ENCODE peak calls at places on chromosomes 2 and 18, in four cellular contexts. L is A549, Y is AG04450, J is astrocyte. K is an unnamed sample.

GRCh38 chr18:48153641-48154481 is 223.4 kb upstream of the SMAD2 start:
- DNase-seq in L (peak), Y (no peak), J (peak), K (peak)

GRCh38 chr2:169796441-169796840 is 2.2 kb upstream of the SSB start:
- DNase-seq in L (no peak), Y (no peak), J (no peak), K (no peak)

GRCh38 chr18:9454061-9454703 is 21.1 kb upstream of the RALBP1 start:
- DNase-seq in L (no peak), Y (no peak), J (peak), K (peak)

GRCh38 chr18:45997689-45998088 is 30.6 kb upstream of the EPG5 start:
- DNase-seq in L (no peak), Y (no peak), J (no peak), K (no peak)

GRCh38 chr2:65724341-65724740 is 291.9 kb upstream of the SPRED2 start:
- DNase-seq in L (no peak), Y (no peak), J (no peak), K (no peak)

GRCh38 chr2:58030789-58031188 is 15.8 kb upstream of the VRK2 start:
- DNase-seq in L (no peak), Y (no peak), J (no peak), K (peak)

GRCh38 chr2:190359896-190360376 is 16.5 kb downstream of the INPP1 start:
- DNase-seq in L (no peak), Y (peak), J (peak), K (peak)

GRCh38 chr2:138948070-138948539 is 167.9 kb upstream of the NXPH2 start:
- DNase-seq in L (peak), Y (no peak), J (peak), K (peak)

GRCh38 chr2:233460726-233461431 is 105.7 kb downstream of the USP40 start:
- DNase-seq in L (no peak), Y (no peak), J (no peak), K (no peak)

GRCh38 chr2:163735692-163736432 is at the start of gene FIGN:
- DNase-seq in L (peak), Y (peak), J (peak), K (peak)

GRCh38 chr18:22194151-22194598 is 24.8 kb downstream of the GATA6 start:
- DNase-seq in L (no peak), Y (no peak), J (no peak), K (no peak)

GRCh38 chr18:57523171-57523956 is 63.1 kb downstream of the FECH start:
- DNase-seq in L (no peak), Y (no peak), J (no peak), K (no peak)

GRCh38 chr2:38215511-38215910 is 139.6 kb upstream of the CYP1B1 start:
- DNase-seq in L (no peak), Y (no peak), J (no peak), K (no peak)

GRCh38 chr2:106863387-106863786 is 22.6 kb downstream of the ST6GAL2 start:
- DNase-seq in L (peak), Y (no peak), J (no peak), K (peak)

GRCh38 chr2:63060079-63060482 is 9.5 kb downstream of the OTX1 start:
- DNase-seq in L (no peak), Y (no peak), J (no peak), K (peak)

GRCh38 chr2:120857422-120857821 is 121.8 kb downstream of the GLI2 start:
- DNase-seq in L (no peak), Y (no peak), J (no peak), K (no peak)

GRCh38 chr2:218880749-218881594 is at the start of gene WNT10A:
- DNase-seq in L (no peak), Y (no peak), J (no peak), K (no peak)

GRCh38 chr2:83686863-83687262 is 772.2 kb downstream of the SUCLG1 start:
- DNase-seq in L (no peak), Y (no peak), J (no peak), K (peak)

GRCh38 chr2:69309336-69310048 is 77.5 kb downstream of the GFPT1 start:
- DNase-seq in L (peak), Y (no peak), J (peak), K (peak)

GRCh38 chr2:177832611-177833133 is 239.9 kb downstream of the PDE11A start:
- DNase-seq in L (no peak), Y (no peak), J (no peak), K (no peak)

GRCh38 chr2:239440511-239440959 is 39.7 kb upstream of the HDAC4 start:
- DNase-seq in L (no peak), Y (no peak), J (no peak), K (peak)

GRCh38 chr2:188369365-188369764 is 77.7 kb downstream of the GULP1 start:
- DNase-seq in L (peak), Y (no peak), J (peak), K (peak)

GRCh38 chr2:64606495-64607363 is 47.0 kb downstream of the SERTAD2 start:
- DNase-seq in L (peak), Y (no peak), J (no peak), K (peak)

GRCh38 chr18:68152770-68153169 is 562.1 kb downstream of the TMX3 start:
- DNase-seq in L (peak), Y (no peak), J (no peak), K (no peak)

GRCh38 chr2:131011481-131011880 is 81.8 kb downstream of the FAM168B start:
- DNase-seq in L (no peak), Y (no peak), J (no peak), K (no peak)

GRCh38 chr2:47561906-47562305 is 158.9 kb downstream of the MSH2 start:
- DNase-seq in L (no peak), Y (no peak), J (no peak), K (no peak)

DNA sequence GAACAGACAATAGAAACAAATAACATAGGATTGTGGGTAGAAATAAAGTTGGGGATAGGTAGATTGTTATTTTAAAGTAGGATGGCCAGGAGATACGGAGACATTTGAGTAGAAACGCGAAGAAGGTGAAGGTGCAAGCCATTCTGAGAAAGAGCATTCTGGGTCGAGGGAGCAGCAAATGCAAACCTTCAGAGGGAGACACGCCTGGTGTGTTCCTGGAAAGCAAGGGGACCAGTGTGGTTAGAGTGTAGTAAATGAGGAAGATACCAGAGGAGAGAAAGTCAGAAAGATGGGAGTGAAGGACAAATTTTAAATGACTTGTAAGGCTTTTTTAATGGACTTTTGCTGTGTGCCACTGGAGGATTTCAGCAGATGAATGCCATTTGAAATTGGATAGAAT is 1.7 kb downstream of the CYP20A1 start:
- DNase-seq in L (no peak), Y (no peak), J (no peak), K (no peak)
- H3K4me3 ChIP-seq in L (no peak), Y (no peak), J (peak), K (peak)

DNA sequence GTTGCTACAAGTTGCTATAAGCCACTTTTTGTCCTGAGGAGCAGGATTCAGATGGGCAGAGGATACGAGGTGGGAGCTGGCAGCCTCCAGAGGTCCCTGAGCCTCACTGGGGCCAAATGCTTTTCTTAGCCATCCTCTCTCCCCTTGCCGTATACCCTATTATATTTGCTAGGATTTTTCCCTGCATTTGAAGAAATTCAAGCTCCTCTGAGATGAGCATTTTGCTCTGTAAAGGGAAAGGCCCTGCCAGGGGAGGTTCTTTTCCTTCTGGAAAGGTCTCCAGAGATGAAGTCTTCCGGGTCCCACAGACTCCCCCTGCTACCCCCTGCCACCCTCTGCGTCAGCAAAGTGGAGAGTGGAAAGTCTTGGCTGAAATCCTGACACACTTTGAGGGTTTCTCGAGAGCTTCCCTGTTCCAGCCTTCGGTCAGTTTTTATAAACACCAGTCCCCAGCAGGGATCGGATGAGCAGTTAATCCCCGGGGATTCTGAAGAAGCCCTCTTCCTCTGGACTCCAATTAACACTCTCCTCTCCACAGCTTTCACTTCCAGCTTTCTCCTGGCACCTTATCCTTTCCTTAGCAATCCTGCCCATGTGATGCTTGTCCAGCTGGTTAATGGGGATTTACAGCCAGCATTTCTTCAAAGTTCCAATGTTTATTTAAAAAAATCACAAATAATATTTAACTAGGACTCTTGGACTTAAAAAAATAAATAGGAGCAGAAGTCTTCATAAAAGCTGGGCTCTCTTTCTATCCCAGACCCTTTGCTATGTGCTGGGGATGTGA is 13.1 kb downstream of the CYRIA start:
- DNase-seq in L (no peak), Y (no peak), J (peak), K (no peak)
- H3K27ac ChIP-seq in L (no peak), Y (peak), J (peak), K (no peak)

DNA sequence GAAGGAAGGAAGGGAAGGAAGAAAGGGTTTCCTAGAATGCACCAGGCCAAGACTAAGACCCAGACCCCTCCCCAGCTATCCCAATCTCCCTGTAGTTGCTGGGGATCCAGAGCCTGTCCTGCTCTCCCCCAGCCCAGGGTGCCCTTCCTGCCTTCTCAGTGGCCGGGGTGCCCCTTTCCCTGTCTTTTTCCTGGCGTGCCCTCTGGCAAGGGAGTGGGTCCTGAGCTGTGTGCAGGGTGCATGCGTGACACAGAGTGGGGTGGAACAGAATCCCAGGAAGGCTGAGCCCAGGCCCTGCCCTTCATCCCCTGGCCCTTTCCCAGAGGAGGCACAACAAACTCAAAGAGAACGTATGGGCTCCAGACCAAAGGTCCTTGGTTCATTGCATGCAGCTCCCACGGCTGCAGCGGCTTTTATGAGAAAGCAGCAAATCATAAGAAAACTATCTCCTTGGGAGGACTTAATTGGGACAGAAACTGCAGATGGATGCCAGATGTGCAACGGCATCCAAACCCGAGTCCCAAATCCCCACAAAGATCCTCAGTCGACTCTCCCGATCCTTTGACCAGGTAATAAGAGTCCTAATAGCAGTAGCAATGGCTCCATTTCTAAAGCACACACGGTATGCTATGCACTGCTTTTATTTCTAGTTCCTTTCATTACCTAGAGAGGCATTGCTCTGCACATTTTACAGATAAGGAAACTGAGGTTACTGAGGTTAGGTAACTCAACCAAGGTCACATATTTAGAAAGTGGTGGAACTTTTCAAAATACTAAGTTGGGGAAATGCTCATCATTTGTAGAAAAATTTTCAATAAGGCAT is 12.7 kb upstream of the ARID5A start:
- DNase-seq in L (no peak), Y (no peak), J (no peak), K (peak)
- H3K4me3 ChIP-seq in L (no peak), Y (no peak), J (no peak), K (no peak)

GRCh38 chr2:85851253-85851955 is 37.4 kb downstream of the ST3GAL5 start:
- DNase-seq in L (no peak), Y (no peak), J (no peak), K (peak)
- H3K27ac ChIP-seq in L (no peak), Y (peak), J (no peak), K (peak)

DNA sequence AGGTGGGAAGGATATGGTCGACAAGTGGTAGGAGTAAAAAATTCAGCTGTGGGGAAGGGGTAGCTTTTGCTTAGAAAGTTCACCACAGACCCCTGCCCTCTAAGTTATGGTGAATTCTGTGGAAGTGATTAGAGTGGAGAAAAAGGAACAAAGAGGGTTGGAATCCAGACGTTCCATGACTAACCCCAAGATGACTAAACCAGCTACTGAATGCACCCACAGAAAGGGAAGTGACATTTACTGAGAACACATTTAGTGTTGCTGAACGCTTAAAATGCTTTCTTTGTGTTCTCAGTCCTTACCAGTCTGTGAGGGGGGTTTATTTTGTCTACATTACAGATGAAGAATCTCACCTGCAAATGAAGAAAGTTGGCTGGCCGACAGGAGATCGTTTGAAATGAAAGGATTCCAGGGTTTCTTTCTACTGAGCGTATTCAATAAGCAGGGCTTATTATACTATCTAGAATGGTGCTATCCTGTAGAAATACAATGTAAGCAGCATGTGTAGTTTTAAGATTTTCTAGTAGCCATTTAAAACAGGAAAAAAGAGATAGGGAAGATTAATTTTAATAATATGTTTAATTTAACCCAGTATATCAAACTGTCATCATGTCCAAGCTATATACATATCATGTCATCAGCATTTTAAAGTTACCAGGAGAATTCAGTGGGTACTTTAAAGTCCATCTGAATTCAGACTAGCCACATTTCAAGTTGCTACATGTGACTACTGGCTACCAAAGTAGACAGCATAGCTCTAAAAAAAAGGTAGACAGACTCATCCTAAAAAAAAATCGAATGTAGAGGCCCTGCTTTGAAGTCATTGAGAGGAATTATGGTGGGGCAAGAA is 60.1 kb downstream of the LIMS1 start:
- DNase-seq in L (peak), Y (no peak), J (peak), K (peak)
- H3K4me3 ChIP-seq in L (peak), Y (no peak), J (peak), K (peak)

K was measured in GM23248.